ENCODE peak calls at places on chromosomes 16 and 17, in four cellular contexts. Z is K562, M is GM12878, A is HepG2. L is an unnamed sample.
A peak's percentile ranks its signal among the peaks of the same experiment; 100 is the strongest.

GRCh38 chr17:80117491-80118401 is 16.4 kb downstream of the GAA start:
- DNase-seq in Z (no peak), M (no peak), A (no peak), L (peak; percentile 44)

GRCh38 chr16:85296859-85297698 is 184.8 kb upstream of the CIBAR2 start:
- DNase-seq in Z (peak; percentile 85), M (no peak), A (peak; percentile 52), L (no peak)

GRCh38 chr16:69871708-69872107 is 79.4 kb upstream of the CLEC18A start:
- DNase-seq in Z (no peak), M (no peak), A (no peak), L (no peak)

GRCh38 chr16:85625053-85625452 is 11.9 kb downstream of the GSE1 start:
- DNase-seq in Z (no peak), M (no peak), A (no peak), L (no peak)

GRCh38 chr17:7841309-7841621 is 7.2 kb downstream of the KDM6B start:
- DNase-seq in Z (no peak), M (no peak), A (no peak), L (no peak)

GRCh38 chr17:5630434-5630833 is 46.1 kb upstream of the NLRP1 start:
- DNase-seq in Z (no peak), M (no peak), A (no peak), L (no peak)

GRCh38 chr16:53291757-53292392 is 142.4 kb upstream of the RBL2 start:
- DNase-seq in Z (no peak), M (no peak), A (no peak), L (no peak)

GRCh38 chr17:6995500-6996255 is at the start of gene ALOX12:
- DNase-seq in Z (no peak), M (no peak), A (no peak), L (peak; percentile 77)

GRCh38 chr17:58311429-58311894 is 17.1 kb downstream of the TSPOAP1 start:
- DNase-seq in Z (no peak), M (no peak), A (no peak), L (peak; percentile 38)

GRCh38 chr16:9885876-9886275 is 296.4 kb downstream of the GRIN2A start:
- DNase-seq in Z (no peak), M (no peak), A (no peak), L (no peak)

GRCh38 chr16:425740-426114 is 278 bp downstream of the RAB11FIP3 start:
- DNase-seq in Z (no peak), M (no peak), A (no peak), L (no peak)

GRCh38 chr16:72264776-72265175 is 92.8 kb upstream of the PMFBP1 start:
- DNase-seq in Z (no peak), M (no peak), A (no peak), L (no peak)

GRCh38 chr16:68533937-68534336 is 5.2 kb upstream of the ZFP90 start:
- DNase-seq in Z (no peak), M (no peak), A (no peak), L (no peak)

GRCh38 chr16:54034684-54035083 is 251.9 kb downstream of the IRX3 start:
- DNase-seq in Z (no peak), M (no peak), A (no peak), L (no peak)

GRCh38 chr17:69523252-69523861 is 108.9 kb downstream of the MAP2K6 start:
- DNase-seq in Z (peak; percentile 13), M (peak; percentile 55), A (peak; percentile 58), L (peak; percentile 21)

GRCh38 chr17:30091771-30092170 is 24.8 kb upstream of the NSRP1 start:
- DNase-seq in Z (no peak), M (no peak), A (no peak), L (no peak)

GRCh38 chr17:27578718-27579085 is 52.3 kb upstream of the LGALS9 start:
- DNase-seq in Z (peak; percentile 51), M (peak; percentile 57), A (peak; percentile 45), L (no peak)

GRCh38 chr17:27576429-27577123 is 54.4 kb upstream of the LGALS9 start:
- DNase-seq in Z (no peak), M (no peak), A (peak; percentile 58), L (no peak)

GRCh38 chr17:27579304-27579703 is 51.7 kb upstream of the LGALS9 start:
- DNase-seq in Z (no peak), M (no peak), A (no peak), L (no peak)

GRCh38 chr17:27577124-27577761 is 53.7 kb upstream of the LGALS9 start:
- DNase-seq in Z (peak; percentile 54), M (no peak), A (no peak), L (peak; percentile 52)

GRCh38 chr17:27577884-27578717 is 52.9 kb upstream of the LGALS9 start:
- DNase-seq in Z (no peak), M (no peak), A (no peak), L (no peak)
- TF ChIP-seq USF2 in Z (no peak), M (no peak), A (no peak), L (no peak)

GRCh38 chr17:64216385-64217248 is 46.4 kb downstream of the TEX2 start:
- DNase-seq in Z (peak; percentile 60), M (peak; percentile 26), A (peak; percentile 94), L (peak; percentile 55)

GRCh38 chr17:64217249-64217652 is 45.8 kb downstream of the TEX2 start:
- DNase-seq in Z (no peak), M (no peak), A (peak; percentile 44), L (no peak)

GRCh38 chr17:64213995-64214507 is 49.0 kb downstream of the TEX2 start:
- DNase-seq in Z (peak; percentile 47), M (no peak), A (no peak), L (no peak)

GRCh38 chr17:64216030-64216384 is 47.1 kb downstream of the TEX2 start:
- DNase-seq in Z (no peak), M (no peak), A (no peak), L (no peak)

DNA sequence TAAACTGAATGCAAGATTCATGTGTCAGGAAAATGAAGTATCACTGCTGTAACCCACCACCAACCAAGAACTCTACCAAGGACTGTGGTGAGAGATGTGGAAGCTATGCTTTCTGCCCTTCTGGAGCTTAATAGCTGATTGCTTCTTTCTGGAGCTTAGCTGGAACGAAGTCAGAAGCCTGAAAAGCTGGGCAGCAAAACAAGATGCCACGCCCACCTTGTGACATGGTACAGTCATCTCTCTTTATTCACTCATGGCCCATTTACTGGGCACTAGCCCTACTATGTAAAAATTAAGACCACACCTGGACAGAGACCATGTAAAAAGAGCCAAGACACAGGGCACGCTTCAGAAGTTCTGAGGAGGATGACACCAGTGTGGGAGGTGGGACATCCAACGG is 48.1 kb downstream of the TEX2 start:
- DNase-seq in Z (no peak), M (no peak), A (no peak), L (no peak)
- TF ChIP-seq KDM1A in Z (no peak), M (no peak), A (no peak), L (no peak)

GRCh38 chr16:20865420-20866126 is 34.6 kb downstream of the DCUN1D3 start:
- DNase-seq in Z (no peak), M (peak; percentile 64), A (no peak), L (no peak)
- TF ChIP-seq ATF2 in Z (no peak), M (peak; percentile 84), A (no peak), L (no peak)

DNA sequence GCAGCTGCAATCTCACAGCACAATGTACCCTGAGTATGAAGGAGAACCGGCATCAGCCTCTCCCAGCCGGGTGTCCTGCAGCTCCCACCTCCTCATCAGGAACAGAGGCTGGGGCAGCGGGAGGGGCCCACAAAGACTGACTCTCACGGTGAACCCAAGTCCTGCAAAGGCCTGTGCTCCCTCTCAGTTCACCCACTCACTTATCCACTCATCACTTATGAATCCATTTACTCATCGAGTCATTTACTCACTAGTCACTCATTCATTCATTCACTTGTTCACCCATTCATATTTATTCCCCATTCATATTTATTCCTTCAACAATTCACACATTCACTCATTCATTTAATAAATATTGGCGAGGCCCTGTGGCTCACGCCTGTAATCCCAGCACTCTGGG is 11.5 kb downstream of the ZNF423 start:
- DNase-seq in Z (no peak), M (no peak), A (no peak), L (no peak)
- TF ChIP-seq USF2 in Z (no peak), M (no peak), A (no peak), L (no peak)